ENCODE peak calls at places on chromosomes 4 and X, in six cellular contexts. One of them, this sample, is unnamed.

GRCh38 chr4:47485047-47485692 is at the start of gene ATP10D:
- DNase-seq in Peyer's patch: peak
- DNase-seq in upper lobe of left lung: peak
- DNase-seq in IMR-90: peak
- DNase-seq in thyroid gland: peak
- DNase-seq in body of pancreas: peak
- DNase-seq in this sample: peak

GRCh38 chrX:19334945-19335626 is 8.6 kb upstream of the PDHA1 start:
- DNase-seq in Peyer's patch: no peak
- DNase-seq in body of pancreas: no peak
- DNase-seq in IMR-90: peak
- DNase-seq in thyroid gland: no peak
- DNase-seq in upper lobe of left lung: no peak
- DNase-seq in this sample: peak

GRCh38 chr4:54840992-54841768 is 183.4 kb downstream of the KIT start:
- DNase-seq in IMR-90: peak
- DNase-seq in Peyer's patch: no peak
- DNase-seq in body of pancreas: no peak
- DNase-seq in upper lobe of left lung: no peak
- DNase-seq in thyroid gland: peak
- DNase-seq in this sample: peak

GRCh38 chr4:148353571-148353970 is 88.6 kb downstream of the NR3C2 start:
- DNase-seq in body of pancreas: no peak
- DNase-seq in Peyer's patch: no peak
- DNase-seq in IMR-90: no peak
- DNase-seq in upper lobe of left lung: no peak
- DNase-seq in thyroid gland: no peak
- DNase-seq in this sample: no peak

GRCh38 chr4:164438321-164438720 is 315.6 kb upstream of the SMIM31 start:
- DNase-seq in IMR-90: peak
- DNase-seq in Peyer's patch: no peak
- DNase-seq in upper lobe of left lung: no peak
- DNase-seq in body of pancreas: no peak
- DNase-seq in thyroid gland: no peak
- DNase-seq in this sample: no peak

GRCh38 chrX:40346379-40346778 is 234.4 kb upstream of the ATP6AP2 start:
- DNase-seq in body of pancreas: no peak
- DNase-seq in Peyer's patch: no peak
- DNase-seq in IMR-90: no peak
- DNase-seq in upper lobe of left lung: no peak
- DNase-seq in thyroid gland: no peak
- DNase-seq in this sample: no peak

GRCh38 chr4:188754372-188755002 is 615.2 kb downstream of the TRIML1 start:
- DNase-seq in Peyer's patch: peak
- DNase-seq in IMR-90: no peak
- DNase-seq in body of pancreas: no peak
- DNase-seq in thyroid gland: no peak
- DNase-seq in upper lobe of left lung: no peak
- DNase-seq in this sample: no peak

GRCh38 chrX:131778269-131779218 is 234.7 kb downstream of the OR13H1 start:
- DNase-seq in Peyer's patch: no peak
- DNase-seq in body of pancreas: peak
- DNase-seq in IMR-90: peak
- DNase-seq in upper lobe of left lung: peak
- DNase-seq in thyroid gland: no peak
- DNase-seq in this sample: no peak

GRCh38 chr4:42361475-42361874 is 35.8 kb upstream of the SHISA3 start:
- DNase-seq in body of pancreas: no peak
- DNase-seq in IMR-90: no peak
- DNase-seq in upper lobe of left lung: no peak
- DNase-seq in Peyer's patch: no peak
- DNase-seq in thyroid gland: peak
- DNase-seq in this sample: no peak

GRCh38 chr4:138688531-138689181 is 326.9 kb upstream of the NOCT start:
- DNase-seq in body of pancreas: no peak
- DNase-seq in Peyer's patch: no peak
- DNase-seq in thyroid gland: no peak
- DNase-seq in IMR-90: peak
- DNase-seq in upper lobe of left lung: no peak
- DNase-seq in this sample: no peak

GRCh38 chr4:79588679-79589078 is 180.7 kb upstream of the GK2 start:
- DNase-seq in IMR-90: peak
- DNase-seq in thyroid gland: no peak
- DNase-seq in body of pancreas: no peak
- DNase-seq in Peyer's patch: no peak
- DNase-seq in upper lobe of left lung: no peak
- DNase-seq in this sample: no peak

GRCh38 chr4:9977518-9978031 is 43.7 kb downstream of the SLC2A9 start:
- DNase-seq in Peyer's patch: no peak
- DNase-seq in IMR-90: no peak
- DNase-seq in thyroid gland: no peak
- DNase-seq in body of pancreas: no peak
- DNase-seq in upper lobe of left lung: no peak
- DNase-seq in this sample: no peak

GRCh38 chrX:133045986-133046385 is 50.9 kb downstream of the USP26 start:
- DNase-seq in thyroid gland: no peak
- DNase-seq in IMR-90: peak
- DNase-seq in upper lobe of left lung: no peak
- DNase-seq in body of pancreas: peak
- DNase-seq in Peyer's patch: no peak
- DNase-seq in this sample: no peak

GRCh38 chrX:53494427-53494826 is 60.3 kb upstream of the HSD17B10 start:
- DNase-seq in thyroid gland: no peak
- DNase-seq in IMR-90: peak
- DNase-seq in Peyer's patch: no peak
- DNase-seq in body of pancreas: peak
- DNase-seq in upper lobe of left lung: no peak
- DNase-seq in this sample: no peak

GRCh38 chr4:1035510-1035909 is 24.1 kb downstream of the FGFRL1 start:
- DNase-seq in upper lobe of left lung: no peak
- DNase-seq in body of pancreas: peak
- DNase-seq in Peyer's patch: no peak
- DNase-seq in thyroid gland: peak
- DNase-seq in IMR-90: no peak
- DNase-seq in this sample: no peak

GRCh38 chr4:113941836-113942235 is 37.6 kb downstream of the ARSJ start:
- DNase-seq in IMR-90: no peak
- DNase-seq in upper lobe of left lung: no peak
- DNase-seq in body of pancreas: no peak
- DNase-seq in thyroid gland: no peak
- DNase-seq in Peyer's patch: no peak
- DNase-seq in this sample: no peak

GRCh38 chr4:153428816-153429592 is 37.2 kb upstream of the TMEM131L start:
- DNase-seq in IMR-90: peak
- DNase-seq in Peyer's patch: no peak
- DNase-seq in thyroid gland: no peak
- DNase-seq in body of pancreas: no peak
- DNase-seq in upper lobe of left lung: no peak
- DNase-seq in this sample: no peak

GRCh38 chrX:41599507-41599906 is 89.3 kb upstream of the GPR34 start:
- DNase-seq in thyroid gland: peak
- DNase-seq in Peyer's patch: no peak
- DNase-seq in body of pancreas: no peak
- DNase-seq in IMR-90: no peak
- DNase-seq in upper lobe of left lung: no peak
- DNase-seq in this sample: no peak

GRCh38 chr4:81844717-81845116 is 373.0 kb upstream of the RASGEF1B start:
- DNase-seq in body of pancreas: peak
- DNase-seq in IMR-90: peak
- DNase-seq in Peyer's patch: no peak
- DNase-seq in thyroid gland: peak
- DNase-seq in upper lobe of left lung: peak
- DNase-seq in this sample: peak

GRCh38 chr4:108738307-108738706 is 24.5 kb downstream of the ETNPPL start:
- DNase-seq in IMR-90: peak
- DNase-seq in thyroid gland: no peak
- DNase-seq in Peyer's patch: no peak
- DNase-seq in body of pancreas: no peak
- DNase-seq in upper lobe of left lung: no peak
- DNase-seq in this sample: peak

GRCh38 chr4:113603926-113604325 is 157.6 kb downstream of the CAMK2D start:
- DNase-seq in IMR-90: peak
- DNase-seq in Peyer's patch: no peak
- DNase-seq in thyroid gland: no peak
- DNase-seq in body of pancreas: no peak
- DNase-seq in upper lobe of left lung: no peak
- DNase-seq in this sample: no peak

GRCh38 chr4:25085621-25086020 is 54.9 kb upstream of the LGI2 start:
- DNase-seq in Peyer's patch: no peak
- DNase-seq in body of pancreas: peak
- DNase-seq in upper lobe of left lung: no peak
- DNase-seq in IMR-90: no peak
- DNase-seq in thyroid gland: no peak
- DNase-seq in this sample: no peak

GRCh38 chr4:129972257-129972656 is 876.3 kb downstream of the C4orf33 start:
- DNase-seq in IMR-90: no peak
- DNase-seq in Peyer's patch: no peak
- DNase-seq in thyroid gland: no peak
- DNase-seq in body of pancreas: no peak
- DNase-seq in upper lobe of left lung: no peak
- DNase-seq in this sample: no peak

GRCh38 chr4:100081511-100081910 is 108.8 kb downstream of the DDIT4L start:
- DNase-seq in upper lobe of left lung: no peak
- DNase-seq in IMR-90: no peak
- DNase-seq in Peyer's patch: no peak
- DNase-seq in body of pancreas: no peak
- DNase-seq in thyroid gland: no peak
- DNase-seq in this sample: no peak

GRCh38 chr4:119046263-119046662 is 89.4 kb upstream of the MYOZ2 start:
- DNase-seq in thyroid gland: peak
- DNase-seq in Peyer's patch: no peak
- DNase-seq in IMR-90: no peak
- DNase-seq in body of pancreas: peak
- DNase-seq in upper lobe of left lung: peak
- DNase-seq in this sample: no peak

GRCh38 chr4:945274-946102 is 13.2 kb downstream of the TMEM175 start:
- DNase-seq in IMR-90: no peak
- DNase-seq in body of pancreas: no peak
- DNase-seq in upper lobe of left lung: no peak
- DNase-seq in Peyer's patch: peak
- DNase-seq in thyroid gland: no peak
- DNase-seq in this sample: no peak

GRCh38 chr4:139625487-139625886 is 40.1 kb upstream of the MGST2 start:
- DNase-seq in upper lobe of left lung: no peak
- DNase-seq in body of pancreas: peak
- DNase-seq in Peyer's patch: no peak
- DNase-seq in IMR-90: no peak
- DNase-seq in thyroid gland: peak
- DNase-seq in this sample: no peak

GRCh38 chr4:121711263-121712000 is 14.7 kb upstream of the ANXA5 start:
- DNase-seq in upper lobe of left lung: peak
- DNase-seq in IMR-90: peak
- DNase-seq in Peyer's patch: peak
- DNase-seq in thyroid gland: peak
- DNase-seq in body of pancreas: peak
- DNase-seq in this sample: peak
- TF ChIP-seq POLR2A in upper lobe of left lung: no peak
- TF ChIP-seq POLR2A in IMR-90: peak
- TF ChIP-seq POLR2A in Peyer's patch: no peak
- TF ChIP-seq POLR2A in thyroid gland: no peak
- TF ChIP-seq POLR2A in body of pancreas: no peak
- TF ChIP-seq POLR2A in this sample: no peak

DNA sequence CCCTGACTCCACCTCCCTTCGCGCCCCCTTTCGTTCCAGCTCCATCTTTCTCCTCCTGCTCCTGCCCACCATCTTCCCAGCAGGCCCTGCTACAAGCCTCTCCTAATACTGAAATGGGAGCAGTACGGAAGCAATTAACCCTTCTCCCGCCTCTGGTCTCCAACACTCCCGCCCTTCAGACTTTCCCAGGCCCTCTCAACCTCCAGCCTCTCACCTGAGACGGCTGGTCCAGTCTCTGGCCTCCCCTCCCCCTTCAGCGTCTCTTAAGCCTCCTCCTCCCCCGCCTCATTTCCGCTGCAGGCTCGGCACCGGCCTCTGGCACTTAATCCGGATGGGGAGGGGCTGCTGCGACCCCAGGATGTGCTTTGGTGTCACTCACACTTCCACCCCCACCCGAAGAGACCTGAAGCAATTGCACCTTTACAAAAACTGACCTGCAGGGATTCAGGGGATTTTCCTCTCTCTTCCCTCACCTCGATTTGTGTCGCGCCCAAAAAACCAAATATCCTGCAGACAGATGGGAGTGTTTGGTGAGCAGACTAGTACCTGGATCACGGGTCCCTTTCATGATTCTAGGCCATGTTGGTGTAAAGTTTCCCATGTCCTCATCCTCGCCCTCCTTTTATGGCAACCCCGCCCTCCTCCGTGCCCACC is 657 bp downstream of the TCEAL8 start:
- DNase-seq in thyroid gland: peak
- DNase-seq in body of pancreas: peak
- DNase-seq in IMR-90: peak
- DNase-seq in upper lobe of left lung: peak
- DNase-seq in Peyer's patch: peak
- DNase-seq in this sample: peak
- TF ChIP-seq POLR2A in thyroid gland: no peak
- TF ChIP-seq POLR2A in body of pancreas: no peak
- TF ChIP-seq POLR2A in IMR-90: no peak
- TF ChIP-seq POLR2A in upper lobe of left lung: no peak
- TF ChIP-seq POLR2A in Peyer's patch: no peak
- TF ChIP-seq POLR2A in this sample: no peak

GRCh38 chr4:76703123-76703490 is 194.8 kb downstream of the SOWAHB start:
- DNase-seq in upper lobe of left lung: no peak
- DNase-seq in IMR-90: no peak
- DNase-seq in body of pancreas: no peak
- DNase-seq in thyroid gland: no peak
- DNase-seq in Peyer's patch: no peak
- DNase-seq in this sample: no peak
- TF ChIP-seq POLR2A in upper lobe of left lung: no peak
- TF ChIP-seq POLR2A in IMR-90: no peak
- TF ChIP-seq POLR2A in body of pancreas: no peak
- TF ChIP-seq POLR2A in thyroid gland: no peak
- TF ChIP-seq POLR2A in Peyer's patch: no peak
- TF ChIP-seq POLR2A in this sample: no peak

DNA sequence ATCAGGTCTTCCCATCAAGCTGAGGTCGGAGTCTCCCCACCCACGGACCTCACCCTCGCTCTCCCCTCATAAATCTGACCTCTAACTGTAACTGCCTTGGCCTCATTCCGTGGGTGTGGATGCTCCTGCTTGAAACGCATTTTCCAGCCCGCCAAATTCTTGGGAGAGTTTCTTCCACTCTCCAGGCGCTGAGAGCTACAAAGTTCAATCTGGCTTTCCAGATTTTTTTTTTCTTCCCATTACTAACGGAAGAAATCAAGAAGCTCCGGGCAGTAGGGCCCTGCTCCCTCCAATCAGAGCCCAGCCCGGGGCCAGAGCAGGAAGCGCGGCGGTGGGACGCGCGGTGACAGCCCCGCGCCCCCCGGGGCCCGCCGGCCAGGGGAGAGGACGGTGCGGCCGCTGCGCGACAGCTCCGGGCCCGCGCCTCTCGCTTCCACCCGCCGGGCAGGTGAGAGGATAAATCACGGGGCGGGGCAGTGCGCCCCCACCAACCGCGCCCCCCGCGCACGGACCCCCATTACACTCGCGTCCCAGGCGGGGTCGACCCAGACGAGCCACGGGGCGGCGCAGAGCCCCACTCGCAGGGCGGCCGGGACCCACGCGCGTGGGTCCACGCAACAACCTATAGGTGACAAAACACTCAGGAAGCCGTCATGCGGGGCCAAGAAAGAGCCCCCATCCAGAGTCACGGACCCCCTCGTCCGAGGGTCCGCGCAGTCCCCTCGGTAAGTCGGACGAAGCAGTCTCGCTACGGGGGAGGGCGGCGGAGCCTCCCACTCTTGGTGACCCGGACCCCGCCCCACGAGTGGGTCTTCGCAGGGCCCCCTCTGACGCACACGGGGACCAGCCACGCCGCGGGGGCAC is 916 bp downstream of the AFAP1 start:
- DNase-seq in upper lobe of left lung: no peak
- DNase-seq in IMR-90: peak
- DNase-seq in thyroid gland: peak
- DNase-seq in body of pancreas: peak
- DNase-seq in Peyer's patch: no peak
- DNase-seq in this sample: no peak
- TF ChIP-seq POLR2A in upper lobe of left lung: no peak
- TF ChIP-seq POLR2A in IMR-90: peak
- TF ChIP-seq POLR2A in thyroid gland: no peak
- TF ChIP-seq POLR2A in body of pancreas: no peak
- TF ChIP-seq POLR2A in Peyer's patch: no peak
- TF ChIP-seq POLR2A in this sample: no peak